ENCODE peak calls at places on chromosomes 7 and 10, in seven cellular contexts. One of them, this sample, is unnamed.

GRCh38 chr10:104642311-104643022 is 1.4 kb downstream of the SORCS3 start:
- DNase-seq in stimulated activated CD4-positive, alpha-beta T cell treated with anti-CD3 and anti-CD28 coated beads, Interleukin-2, amount 100 ng/mL, for 48 hours: peak; percentile 23
- DNase-seq in naive thymus-derived CD8-positive, alpha-beta T cell: no peak
- DNase-seq in T follicular helper cell: no peak
- DNase-seq in HTR-8/SVneo: no peak
- DNase-seq in sciatic nerve: peak; percentile 80
- DNase-seq in NCI-H2081: peak; percentile 15
- DNase-seq in this sample: no peak

GRCh38 chr10:3774018-3774813 is 10.8 kb downstream of the KLF6 start:
- DNase-seq in HTR-8/SVneo: no peak
- DNase-seq in sciatic nerve: no peak
- DNase-seq in T follicular helper cell: no peak
- DNase-seq in stimulated activated CD4-positive, alpha-beta T cell treated with anti-CD3 and anti-CD28 coated beads, Interleukin-2, amount 100 ng/mL, for 48 hours: no peak
- DNase-seq in naive thymus-derived CD8-positive, alpha-beta T cell: no peak
- DNase-seq in NCI-H2081: no peak
- DNase-seq in this sample: no peak

GRCh38 chr7:151361193-151361959 is 19.8 kb downstream of the NUB1 start:
- DNase-seq in sciatic nerve: no peak
- DNase-seq in naive thymus-derived CD8-positive, alpha-beta T cell: no peak
- DNase-seq in NCI-H2081: no peak
- DNase-seq in stimulated activated CD4-positive, alpha-beta T cell treated with anti-CD3 and anti-CD28 coated beads, Interleukin-2, amount 100 ng/mL, for 48 hours: no peak
- DNase-seq in HTR-8/SVneo: no peak
- DNase-seq in T follicular helper cell: no peak
- DNase-seq in this sample: no peak

GRCh38 chr7:157507987-157508386 is 171.2 kb downstream of the DNAJB6 start:
- DNase-seq in NCI-H2081: peak; percentile 53
- DNase-seq in HTR-8/SVneo: no peak
- DNase-seq in stimulated activated CD4-positive, alpha-beta T cell treated with anti-CD3 and anti-CD28 coated beads, Interleukin-2, amount 100 ng/mL, for 48 hours: no peak
- DNase-seq in naive thymus-derived CD8-positive, alpha-beta T cell: no peak
- DNase-seq in sciatic nerve: no peak
- DNase-seq in T follicular helper cell: no peak
- DNase-seq in this sample: no peak

GRCh38 chr7:69732203-69732602 is 133.9 kb downstream of the AUTS2 start:
- DNase-seq in naive thymus-derived CD8-positive, alpha-beta T cell: no peak
- DNase-seq in sciatic nerve: no peak
- DNase-seq in HTR-8/SVneo: no peak
- DNase-seq in T follicular helper cell: no peak
- DNase-seq in stimulated activated CD4-positive, alpha-beta T cell treated with anti-CD3 and anti-CD28 coated beads, Interleukin-2, amount 100 ng/mL, for 48 hours: no peak
- DNase-seq in NCI-H2081: no peak
- DNase-seq in this sample: no peak

GRCh38 chr7:158865462-158865922 is 9.1 kb downstream of the DYNC2I1 start:
- DNase-seq in sciatic nerve: no peak
- DNase-seq in T follicular helper cell: no peak
- DNase-seq in HTR-8/SVneo: peak; percentile 46
- DNase-seq in naive thymus-derived CD8-positive, alpha-beta T cell: no peak
- DNase-seq in NCI-H2081: no peak
- DNase-seq in stimulated activated CD4-positive, alpha-beta T cell treated with anti-CD3 and anti-CD28 coated beads, Interleukin-2, amount 100 ng/mL, for 48 hours: no peak
- DNase-seq in this sample: no peak

GRCh38 chr7:84970683-84971082 is 216.2 kb downstream of the SEMA3D start:
- DNase-seq in HTR-8/SVneo: no peak
- DNase-seq in NCI-H2081: no peak
- DNase-seq in T follicular helper cell: no peak
- DNase-seq in naive thymus-derived CD8-positive, alpha-beta T cell: no peak
- DNase-seq in stimulated activated CD4-positive, alpha-beta T cell treated with anti-CD3 and anti-CD28 coated beads, Interleukin-2, amount 100 ng/mL, for 48 hours: no peak
- DNase-seq in sciatic nerve: no peak
- DNase-seq in this sample: no peak

GRCh38 chr10:77120012-77120411 is 517.6 kb downstream of the KCNMA1 start:
- DNase-seq in NCI-H2081: no peak
- DNase-seq in T follicular helper cell: no peak
- DNase-seq in HTR-8/SVneo: no peak
- DNase-seq in stimulated activated CD4-positive, alpha-beta T cell treated with anti-CD3 and anti-CD28 coated beads, Interleukin-2, amount 100 ng/mL, for 48 hours: no peak
- DNase-seq in sciatic nerve: no peak
- DNase-seq in naive thymus-derived CD8-positive, alpha-beta T cell: no peak
- DNase-seq in this sample: no peak

GRCh38 chr7:25854608-25855497 is 297.1 kb upstream of the NFE2L3 start:
- DNase-seq in stimulated activated CD4-positive, alpha-beta T cell treated with anti-CD3 and anti-CD28 coated beads, Interleukin-2, amount 100 ng/mL, for 48 hours: no peak
- DNase-seq in T follicular helper cell: no peak
- DNase-seq in sciatic nerve: peak; percentile 76
- DNase-seq in naive thymus-derived CD8-positive, alpha-beta T cell: no peak
- DNase-seq in NCI-H2081: peak; percentile 99
- DNase-seq in HTR-8/SVneo: peak; percentile 90
- DNase-seq in this sample: no peak

GRCh38 chr7:51789494-51789893 is 472.9 kb upstream of the COBL start:
- DNase-seq in NCI-H2081: no peak
- DNase-seq in naive thymus-derived CD8-positive, alpha-beta T cell: no peak
- DNase-seq in sciatic nerve: no peak
- DNase-seq in stimulated activated CD4-positive, alpha-beta T cell treated with anti-CD3 and anti-CD28 coated beads, Interleukin-2, amount 100 ng/mL, for 48 hours: no peak
- DNase-seq in HTR-8/SVneo: no peak
- DNase-seq in T follicular helper cell: no peak
- DNase-seq in this sample: no peak

This sample was measured in central memory CD4-positive, alpha-beta T cell.